ENCODE peak calls at places on chromosome 6, in eight cellular contexts. P, D, F, V, C, Z, G and U are unnamed samples.

GRCh38 chr6:90168693-90169131 is 127.9 kb downstream of the BACH2 start:
- DNase-seq in P (no peak), D (no peak), F (no peak), V (no peak), C (peak; percentile 36), Z (no peak), G (peak; percentile 80), U (peak; percentile 31)

GRCh38 chr6:29926795-29927427 is 15.4 kb upstream of the HLA-A start:
- DNase-seq in P (peak; percentile 77), D (peak; percentile 80), F (no peak), V (no peak), C (peak; percentile 24), Z (peak; percentile 84), G (peak; percentile 74), U (peak; percentile 76)

GRCh38 chr6:80215063-80215462 is 108.6 kb downstream of the BCKDHB start:
- DNase-seq in P (no peak), D (no peak), F (no peak), V (no peak), C (no peak), Z (no peak), G (no peak), U (no peak)

GRCh38 chr6:147642458-147642857 is 134.0 kb downstream of the SAMD5 start:
- DNase-seq in P (no peak), D (no peak), F (no peak), V (no peak), C (peak; percentile 68), Z (peak; percentile 11), G (no peak), U (no peak)

GRCh38 chr6:142537612-142538478 is 236.0 kb downstream of the ADGRG6 start:
- DNase-seq in P (no peak), D (no peak), F (no peak), V (peak; percentile 1), C (peak; percentile 52), Z (no peak), G (peak; percentile 38), U (no peak)

GRCh38 chr6:92810913-92811312 is 608.4 kb downstream of the EPHA7 start:
- DNase-seq in P (no peak), D (no peak), F (peak; percentile 9), V (peak; percentile 10), C (peak; percentile 2), Z (no peak), G (peak; percentile 8), U (no peak)

GRCh38 chr6:97133071-97133470 is 149.9 kb downstream of the MMS22L start:
- DNase-seq in P (no peak), D (no peak), F (no peak), V (no peak), C (peak; percentile 23), Z (no peak), G (no peak), U (no peak)

GRCh38 chr6:136501514-136501913 is 48.7 kb downstream of the MAP7 start:
- DNase-seq in P (no peak), D (no peak), F (no peak), V (no peak), C (no peak), Z (no peak), G (peak; percentile 84), U (peak; percentile 8)

GRCh38 chr6:53727748-53728147 is 62.2 kb upstream of the KLHL31 start:
- DNase-seq in P (no peak), D (no peak), F (no peak), V (no peak), C (peak; percentile 45), Z (no peak), G (peak; percentile 82), U (peak; percentile 41)

GRCh38 chr6:119285908-119286625 is 63.5 kb downstream of the MAN1A1 start:
- DNase-seq in P (no peak), D (no peak), F (no peak), V (no peak), C (no peak), Z (no peak), G (peak; percentile 85), U (no peak)